ENCODE peak calls at places on chromosomes 7 and 10, in seven cellular contexts. R, I, M, P, V, B and E are unnamed samples.

GRCh38 chr7:39749717-39750116 is 126.3 kb downstream of the RALA start:
- DNase-seq in I (no peak), B (no peak), P (no peak), V (no peak), R (no peak), M (peak), E (no peak)

GRCh38 chr7:73521636-73522080 is 435 bp downstream of the BAZ1B start:
- DNase-seq in P (peak), B (no peak), R (peak), I (peak), M (peak), V (peak), E (peak)

GRCh38 chr7:92698237-92698841 is 108.1 kb upstream of the FAM133B start:
- DNase-seq in I (peak), M (no peak), P (no peak), V (peak), B (peak), R (peak), E (no peak)

GRCh38 chr7:157985636-157986035 is 602.0 kb downstream of the PTPRN2 start:
- DNase-seq in M (no peak), B (no peak), V (no peak), R (no peak), I (no peak), P (no peak), E (no peak)

GRCh38 chr7:149751058-149751775 is 22.2 kb downstream of the ZNF467 start:
- DNase-seq in R (no peak), B (no peak), M (no peak), V (no peak), I (no peak), P (no peak), E (no peak)

GRCh38 chr10:25725917-25726716 is 207.9 kb upstream of the MYO3A start:
- DNase-seq in I (peak), M (peak), V (peak), R (peak), B (peak), P (peak), E (no peak)

GRCh38 chr7:33661430-33662160 is 243.7 kb upstream of the BMPER start:
- DNase-seq in B (no peak), I (no peak), V (no peak), P (no peak), R (no peak), M (no peak), E (no peak)

GRCh38 chr7:3678411-3678810 is 377.4 kb downstream of the SDK1 start:
- DNase-seq in M (no peak), I (no peak), B (no peak), P (no peak), R (no peak), V (no peak), E (no peak)

GRCh38 chr7:36726806-36727503 is 2.7 kb upstream of the AOAH start:
- DNase-seq in M (no peak), R (no peak), I (no peak), B (no peak), P (no peak), V (no peak), E (no peak)
- H3K4me3 ChIP-seq in M (no peak), R (no peak), I (no peak), B (no peak), P (no peak), V (no peak), E (no peak)

GRCh38 chr10:103901299-103901698 is 16.7 kb downstream of the STN1 start:
- DNase-seq in R (no peak), V (no peak), B (no peak), P (no peak), I (no peak), M (no peak), E (no peak)

GRCh38 chr10:103894454-103894853 is 23.5 kb downstream of the STN1 start:
- DNase-seq in M (no peak), V (peak), I (no peak), R (peak), B (no peak), P (no peak), E (no peak)

GRCh38 chr10:103896225-103896624 is 21.8 kb downstream of the STN1 start:
- DNase-seq in R (peak), V (peak), P (no peak), B (peak), I (peak), M (no peak), E (no peak)

GRCh38 chr10:103895458-103896186 is 22.4 kb downstream of the STN1 start:
- DNase-seq in P (no peak), R (peak), M (no peak), V (peak), I (peak), B (no peak), E (no peak)

GRCh38 chr10:103897241-103897774 is 20.7 kb downstream of the STN1 start:
- DNase-seq in M (no peak), R (no peak), I (no peak), B (no peak), V (no peak), P (no peak), E (no peak)
- H3K4me3 ChIP-seq in M (no peak), R (no peak), I (no peak), B (no peak), V (peak), P (no peak), E (no peak)

GRCh38 chr7:27144799-27145166 is 1.3 kb upstream of the HOXA5 start:
- DNase-seq in R (no peak), I (no peak), M (no peak), V (no peak), P (no peak), B (peak), E (peak)

GRCh38 chr7:27146491-27147210 is 923 bp downstream of the HOXA6 start:
- DNase-seq in P (no peak), B (no peak), I (no peak), V (no peak), M (no peak), R (peak), E (peak)

GRCh38 chr7:27143950-27144798 is 693 bp upstream of the HOXA5 start:
- DNase-seq in V (no peak), I (no peak), R (peak), B (peak), P (no peak), M (no peak), E (peak)

GRCh38 chr7:27145884-27146401 is 1.6 kb downstream of the HOXA6 start:
- DNase-seq in R (peak), I (no peak), M (no peak), P (no peak), V (no peak), B (no peak), E (no peak)

DNA sequence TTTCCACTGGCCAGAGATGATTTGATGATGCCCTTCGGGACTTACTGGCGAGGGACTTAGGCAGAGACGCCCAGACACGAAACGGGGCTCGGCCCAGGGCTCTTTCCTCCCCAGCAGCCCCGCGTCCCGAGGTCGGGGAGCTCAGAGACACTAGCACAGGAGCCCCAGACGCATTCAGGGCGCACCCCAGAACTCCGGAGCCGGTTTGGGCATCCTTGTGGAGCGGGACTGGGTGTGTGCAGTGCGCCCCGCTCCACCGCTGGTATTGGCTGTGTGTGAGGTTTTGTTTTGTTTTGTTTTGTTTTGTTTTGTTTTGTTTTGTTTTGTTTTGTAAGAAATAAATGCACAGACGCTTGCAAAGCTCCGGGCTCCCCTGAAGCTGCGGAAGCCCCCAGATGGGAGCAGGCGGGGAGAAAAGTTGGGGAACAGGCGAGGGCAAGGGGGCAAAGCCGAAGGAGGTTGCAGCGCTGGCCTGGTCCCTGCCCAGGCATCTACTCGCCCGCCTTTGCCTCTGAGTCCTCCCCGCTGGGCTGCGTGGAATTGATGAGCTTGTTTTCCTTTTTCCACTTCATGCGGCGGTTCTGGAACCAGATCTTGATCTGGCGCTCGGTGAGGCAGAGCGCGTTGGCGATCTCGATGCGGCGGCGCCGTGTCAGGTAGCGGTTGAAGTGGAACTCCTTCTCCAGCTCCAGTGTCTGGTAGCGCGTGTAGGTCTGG is 1.8 kb upstream of the HOXA5 start:
- DNase-seq in B (peak), R (no peak), M (no peak), V (no peak), I (no peak), P (no peak), E (peak)
- H3K4me3 ChIP-seq in B (no peak), R (peak), M (no peak), V (peak), I (peak), P (no peak), E (peak)

DNA sequence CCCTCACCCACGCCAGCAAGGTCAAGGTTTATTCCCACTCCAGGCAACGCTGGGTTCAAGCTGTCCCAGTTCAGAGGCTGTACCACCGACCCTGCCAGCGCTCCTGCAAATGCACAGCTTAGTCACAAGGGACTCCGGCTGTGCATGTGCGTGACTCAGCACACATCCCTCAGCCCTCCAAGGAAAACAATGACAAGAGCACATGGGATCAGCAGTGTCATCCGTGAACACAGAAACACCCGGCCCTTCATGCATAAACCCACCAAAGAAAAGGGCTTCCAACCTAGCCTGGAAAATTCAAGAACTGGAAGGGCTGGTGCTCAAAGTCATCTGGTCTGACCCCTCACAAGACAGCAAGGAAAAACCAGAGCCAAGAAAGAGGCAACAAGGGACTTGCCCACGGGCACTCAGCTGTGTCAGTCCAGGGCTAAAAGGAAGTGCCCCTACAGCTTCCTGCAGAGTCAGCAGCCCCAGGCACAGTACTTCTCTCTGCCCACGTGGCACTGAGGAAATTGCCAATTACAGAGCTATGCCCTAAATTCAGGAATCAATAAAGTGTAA is 106.1 kb downstream of the KCNMA1 start:
- DNase-seq in I (peak), B (peak), R (peak), P (no peak), M (no peak), V (peak), E (peak)
- H3K4me3 ChIP-seq in I (no peak), B (peak), R (no peak), P (no peak), M (no peak), V (peak), E (peak)

GRCh38 chr7:44439933-44440332 is 50.5 kb downstream of the NUDCD3 start:
- DNase-seq in I (no peak), P (no peak), R (peak), B (no peak), V (no peak), M (no peak), E (no peak)
- H3K4me3 ChIP-seq in I (no peak), P (no peak), R (no peak), B (no peak), V (no peak), M (no peak), E (no peak)

DNA sequence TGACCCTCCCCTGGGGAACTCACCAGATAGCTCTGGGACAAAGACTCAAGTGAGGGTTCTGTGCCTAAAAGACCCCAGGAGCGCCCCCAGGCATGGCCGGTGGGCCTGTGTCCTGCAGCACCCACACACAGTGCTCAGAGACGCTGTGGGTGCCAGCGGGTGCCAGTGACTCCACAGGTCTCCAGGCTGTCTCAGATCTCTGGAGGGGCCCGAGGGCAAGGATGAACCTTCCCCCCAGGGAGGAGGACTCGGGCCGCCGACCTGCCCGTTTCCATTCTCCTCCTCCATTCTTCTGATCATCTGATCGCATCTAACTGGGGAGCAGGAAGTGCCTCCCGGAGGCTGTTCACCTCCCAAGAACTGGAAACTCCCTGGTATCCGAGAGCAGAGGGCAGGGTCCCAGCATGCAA is 980 bp downstream of the ADAM8 start:
- DNase-seq in I (no peak), B (no peak), R (peak), M (no peak), P (peak), V (no peak), E (no peak)
- H3K4me3 ChIP-seq in I (no peak), B (no peak), R (no peak), M (no peak), P (peak), V (no peak), E (no peak)

GRCh38 chr10:122980209-122981065 is at the start of gene PSTK:
- DNase-seq in M (peak), P (peak), V (peak), R (peak), B (peak), I (peak), E (peak)
- H3K4me3 ChIP-seq in M (peak), P (peak), V (peak), R (peak), B (peak), I (peak), E (peak)

GRCh38 chr7:27183682-27184341 is 1.2 kb downstream of the HOXA11 start:
- DNase-seq in P (no peak), V (no peak), R (peak), M (no peak), B (peak), I (no peak), E (peak)
- H3K4me3 ChIP-seq in P (no peak), V (peak), R (peak), M (no peak), B (peak), I (peak), E (peak)

GRCh38 chr10:78035437-78035836 is 1.8 kb downstream of the RPS24 start:
- DNase-seq in I (no peak), M (no peak), V (no peak), B (no peak), R (no peak), P (no peak), E (no peak)

GRCh38 chr10:78033623-78034470 is at the start of gene RPS24:
- DNase-seq in I (peak), B (peak), V (peak), P (peak), R (peak), M (peak), E (peak)

GRCh38 chr10:78038105-78038504 is 4.4 kb downstream of the RPS24 start:
- DNase-seq in R (peak), M (no peak), P (no peak), B (no peak), I (peak), V (peak), E (no peak)

GRCh38 chr10:78035933-78036583 is 2.4 kb downstream of the RPS24 start:
- DNase-seq in P (no peak), V (no peak), M (no peak), B (no peak), I (no peak), R (no peak), E (no peak)

GRCh38 chr10:78035025-78035424 is 1.4 kb downstream of the RPS24 start:
- DNase-seq in V (no peak), R (peak), M (no peak), P (no peak), B (no peak), I (peak), E (no peak)
- H3K4me3 ChIP-seq in V (peak), R (peak), M (peak), P (peak), B (peak), I (peak), E (peak)

GRCh38 chr7:27198871-27199801 is 755 bp downstream of the HOXA13 start:
- DNase-seq in V (no peak), P (peak), R (peak), I (no peak), M (peak), B (peak), E (peak)

GRCh38 chr7:27201231-27202017 is 1.5 kb upstream of the HOXA13 start:
- DNase-seq in P (peak), B (peak), I (no peak), M (no peak), R (peak), V (no peak), E (no peak)

GRCh38 chr7:27198138-27198841 is 1.6 kb downstream of the HOXA13 start:
- DNase-seq in R (peak), I (no peak), V (no peak), B (peak), P (no peak), M (no peak), E (peak)

GRCh38 chr7:27200761-27201230 is 905 bp upstream of the HOXA13 start:
- DNase-seq in V (no peak), I (no peak), B (peak), P (no peak), R (no peak), M (no peak), E (no peak)

GRCh38 chr7:27199820-27200760 is at the start of gene HOXA13:
- DNase-seq in B (peak), R (peak), I (no peak), M (no peak), V (no peak), P (peak), E (peak)
- H3K4me3 ChIP-seq in B (peak), R (peak), I (no peak), M (no peak), V (peak), P (peak), E (peak)